ENCODE peak calls at places on chromosomes 7 and 10, in eight cellular contexts. One of them, this sample, is unnamed.

GRCh38 chr7:87833130-87833529 is 43.0 kb downstream of the SLC25A40 start:
- DNase-seq in endothelial cell of umbilical vein: no peak
- DNase-seq in endothelial cell: no peak
- DNase-seq in tibial artery: no peak
- DNase-seq in AG10803: no peak
- DNase-seq in neural crest cell: no peak
- DNase-seq in mammary epithelial cell: no peak
- DNase-seq in AG04450: no peak
- DNase-seq in this sample: no peak

GRCh38 chr10:29157321-29157720 is 131.5 kb upstream of the LYZL1 start:
- DNase-seq in AG10803: peak; percentile 65
- DNase-seq in mammary epithelial cell: no peak
- DNase-seq in tibial artery: no peak
- DNase-seq in neural crest cell: no peak
- DNase-seq in endothelial cell: no peak
- DNase-seq in AG04450: no peak
- DNase-seq in endothelial cell of umbilical vein: no peak
- DNase-seq in this sample: no peak

GRCh38 chr10:2150315-2150714 is 413.0 kb upstream of the ADARB2 start:
- DNase-seq in tibial artery: no peak
- DNase-seq in AG04450: no peak
- DNase-seq in neural crest cell: no peak
- DNase-seq in endothelial cell: no peak
- DNase-seq in endothelial cell of umbilical vein: no peak
- DNase-seq in mammary epithelial cell: no peak
- DNase-seq in AG10803: no peak
- DNase-seq in this sample: no peak

GRCh38 chr7:116732788-116733709 is 61.1 kb downstream of the MET start:
- DNase-seq in AG04450: no peak
- DNase-seq in mammary epithelial cell: no peak
- DNase-seq in tibial artery: no peak
- DNase-seq in AG10803: no peak
- DNase-seq in endothelial cell of umbilical vein: no peak
- DNase-seq in neural crest cell: no peak
- DNase-seq in endothelial cell: no peak
- DNase-seq in this sample: no peak

GRCh38 chr7:132398253-132398913 is 177.9 kb downstream of the PLXNA4 start:
- DNase-seq in tibial artery: no peak
- DNase-seq in AG04450: no peak
- DNase-seq in neural crest cell: no peak
- DNase-seq in AG10803: no peak
- DNase-seq in mammary epithelial cell: no peak
- DNase-seq in endothelial cell of umbilical vein: no peak
- DNase-seq in endothelial cell: no peak
- DNase-seq in this sample: no peak

GRCh38 chr7:88183051-88183450 is 36.8 kb downstream of the SRI start:
- DNase-seq in endothelial cell of umbilical vein: no peak
- DNase-seq in AG10803: no peak
- DNase-seq in AG04450: no peak
- DNase-seq in endothelial cell: no peak
- DNase-seq in neural crest cell: no peak
- DNase-seq in mammary epithelial cell: no peak
- DNase-seq in tibial artery: no peak
- DNase-seq in this sample: no peak

GRCh38 chr10:11397077-11397476 is 214.4 kb downstream of the USP6NL start:
- DNase-seq in endothelial cell of umbilical vein: no peak
- DNase-seq in tibial artery: no peak
- DNase-seq in neural crest cell: no peak
- DNase-seq in AG04450: no peak
- DNase-seq in AG10803: no peak
- DNase-seq in mammary epithelial cell: no peak
- DNase-seq in endothelial cell: no peak
- DNase-seq in this sample: no peak

GRCh38 chr10:58967551-58968418 is 208.7 kb upstream of the PHYHIPL start:
- DNase-seq in AG10803: no peak
- DNase-seq in endothelial cell of umbilical vein: no peak
- DNase-seq in neural crest cell: peak; percentile 57
- DNase-seq in mammary epithelial cell: peak; percentile 19
- DNase-seq in endothelial cell: peak; percentile 29
- DNase-seq in AG04450: no peak
- DNase-seq in tibial artery: no peak
- DNase-seq in this sample: no peak

GRCh38 chr10:68049289-68050078 is 25.6 kb downstream of the HERC4 start:
- DNase-seq in endothelial cell of umbilical vein: no peak
- DNase-seq in neural crest cell: no peak
- DNase-seq in AG10803: no peak
- DNase-seq in tibial artery: no peak
- DNase-seq in AG04450: no peak
- DNase-seq in endothelial cell: no peak
- DNase-seq in mammary epithelial cell: no peak
- DNase-seq in this sample: no peak

GRCh38 chr10:91091780-91092179 is 128.7 kb upstream of the PCGF5 start:
- DNase-seq in endothelial cell: no peak
- DNase-seq in AG04450: no peak
- DNase-seq in mammary epithelial cell: no peak
- DNase-seq in neural crest cell: no peak
- DNase-seq in tibial artery: no peak
- DNase-seq in AG10803: no peak
- DNase-seq in endothelial cell of umbilical vein: no peak
- DNase-seq in this sample: no peak

GRCh38 chr10:91090761-91091529 is 129.5 kb upstream of the PCGF5 start:
- DNase-seq in endothelial cell of umbilical vein: no peak
- DNase-seq in neural crest cell: no peak
- DNase-seq in mammary epithelial cell: no peak
- DNase-seq in AG04450: no peak
- DNase-seq in tibial artery: no peak
- DNase-seq in endothelial cell: no peak
- DNase-seq in AG10803: peak; percentile 37
- DNase-seq in this sample: no peak

GRCh38 chr10:91088300-91089140 is 131.9 kb upstream of the PCGF5 start:
- DNase-seq in AG04450: no peak
- DNase-seq in endothelial cell of umbilical vein: peak; percentile 8
- DNase-seq in endothelial cell: no peak
- DNase-seq in neural crest cell: no peak
- DNase-seq in mammary epithelial cell: peak; percentile 4
- DNase-seq in tibial artery: no peak
- DNase-seq in AG10803: peak; percentile 27
- DNase-seq in this sample: no peak
- TF ChIP-seq CTCF in AG04450: peak; percentile 13
- TF ChIP-seq CTCF in endothelial cell of umbilical vein: no peak
- TF ChIP-seq CTCF in endothelial cell: no peak
- TF ChIP-seq CTCF in neural crest cell: no peak
- TF ChIP-seq CTCF in mammary epithelial cell: no peak
- TF ChIP-seq CTCF in tibial artery: no peak
- TF ChIP-seq CTCF in AG10803: peak; percentile 27
- TF ChIP-seq CTCF in this sample: peak; percentile 14

GRCh38 chr10:95056744-95057363 is 12.4 kb downstream of the CYP2C8 start:
- DNase-seq in neural crest cell: no peak
- DNase-seq in endothelial cell: no peak
- DNase-seq in AG10803: no peak
- DNase-seq in endothelial cell of umbilical vein: no peak
- DNase-seq in tibial artery: no peak
- DNase-seq in mammary epithelial cell: no peak
- DNase-seq in AG04450: no peak
- DNase-seq in this sample: no peak
- TF ChIP-seq CTCF in neural crest cell: no peak
- TF ChIP-seq CTCF in endothelial cell: no peak
- TF ChIP-seq CTCF in AG10803: no peak
- TF ChIP-seq CTCF in endothelial cell of umbilical vein: no peak
- TF ChIP-seq CTCF in tibial artery: no peak
- TF ChIP-seq CTCF in mammary epithelial cell: no peak
- TF ChIP-seq CTCF in AG04450: no peak
- TF ChIP-seq CTCF in this sample: no peak

GRCh38 chr7:30790391-30790790 is 19.2 kb downstream of the MINDY4 start:
- DNase-seq in neural crest cell: no peak
- DNase-seq in endothelial cell: no peak
- DNase-seq in AG10803: peak; percentile 38
- DNase-seq in tibial artery: no peak
- DNase-seq in endothelial cell of umbilical vein: no peak
- DNase-seq in mammary epithelial cell: no peak
- DNase-seq in AG04450: no peak
- DNase-seq in this sample: no peak

GRCh38 chr7:30787476-30787875 is 16.3 kb downstream of the MINDY4 start:
- DNase-seq in neural crest cell: no peak
- DNase-seq in AG10803: no peak
- DNase-seq in endothelial cell of umbilical vein: no peak
- DNase-seq in AG04450: no peak
- DNase-seq in mammary epithelial cell: no peak
- DNase-seq in endothelial cell: no peak
- DNase-seq in tibial artery: no peak
- DNase-seq in this sample: no peak

GRCh38 chr7:30789334-30789711 is 18.1 kb downstream of the MINDY4 start:
- DNase-seq in endothelial cell: no peak
- DNase-seq in AG04450: no peak
- DNase-seq in neural crest cell: no peak
- DNase-seq in tibial artery: peak; percentile 81
- DNase-seq in endothelial cell of umbilical vein: peak; percentile 69
- DNase-seq in mammary epithelial cell: peak; percentile 85
- DNase-seq in AG10803: peak; percentile 87
- DNase-seq in this sample: no peak

GRCh38 chr7:30788640-30789333 is 17.6 kb downstream of the MINDY4 start:
- DNase-seq in AG10803: no peak
- DNase-seq in tibial artery: no peak
- DNase-seq in AG04450: no peak
- DNase-seq in mammary epithelial cell: no peak
- DNase-seq in endothelial cell: no peak
- DNase-seq in endothelial cell of umbilical vein: no peak
- DNase-seq in neural crest cell: no peak
- DNase-seq in this sample: no peak

GRCh38 chr7:30791126-30791525 is 19.9 kb downstream of the MINDY4 start:
- DNase-seq in endothelial cell of umbilical vein: no peak
- DNase-seq in neural crest cell: no peak
- DNase-seq in AG10803: no peak
- DNase-seq in endothelial cell: peak; percentile 22
- DNase-seq in mammary epithelial cell: no peak
- DNase-seq in tibial artery: no peak
- DNase-seq in AG04450: no peak
- DNase-seq in this sample: no peak
- TF ChIP-seq CTCF in endothelial cell of umbilical vein: no peak
- TF ChIP-seq CTCF in neural crest cell: no peak
- TF ChIP-seq CTCF in AG10803: no peak
- TF ChIP-seq CTCF in endothelial cell: no peak
- TF ChIP-seq CTCF in mammary epithelial cell: no peak
- TF ChIP-seq CTCF in tibial artery: no peak
- TF ChIP-seq CTCF in AG04450: no peak
- TF ChIP-seq CTCF in this sample: no peak

DNA sequence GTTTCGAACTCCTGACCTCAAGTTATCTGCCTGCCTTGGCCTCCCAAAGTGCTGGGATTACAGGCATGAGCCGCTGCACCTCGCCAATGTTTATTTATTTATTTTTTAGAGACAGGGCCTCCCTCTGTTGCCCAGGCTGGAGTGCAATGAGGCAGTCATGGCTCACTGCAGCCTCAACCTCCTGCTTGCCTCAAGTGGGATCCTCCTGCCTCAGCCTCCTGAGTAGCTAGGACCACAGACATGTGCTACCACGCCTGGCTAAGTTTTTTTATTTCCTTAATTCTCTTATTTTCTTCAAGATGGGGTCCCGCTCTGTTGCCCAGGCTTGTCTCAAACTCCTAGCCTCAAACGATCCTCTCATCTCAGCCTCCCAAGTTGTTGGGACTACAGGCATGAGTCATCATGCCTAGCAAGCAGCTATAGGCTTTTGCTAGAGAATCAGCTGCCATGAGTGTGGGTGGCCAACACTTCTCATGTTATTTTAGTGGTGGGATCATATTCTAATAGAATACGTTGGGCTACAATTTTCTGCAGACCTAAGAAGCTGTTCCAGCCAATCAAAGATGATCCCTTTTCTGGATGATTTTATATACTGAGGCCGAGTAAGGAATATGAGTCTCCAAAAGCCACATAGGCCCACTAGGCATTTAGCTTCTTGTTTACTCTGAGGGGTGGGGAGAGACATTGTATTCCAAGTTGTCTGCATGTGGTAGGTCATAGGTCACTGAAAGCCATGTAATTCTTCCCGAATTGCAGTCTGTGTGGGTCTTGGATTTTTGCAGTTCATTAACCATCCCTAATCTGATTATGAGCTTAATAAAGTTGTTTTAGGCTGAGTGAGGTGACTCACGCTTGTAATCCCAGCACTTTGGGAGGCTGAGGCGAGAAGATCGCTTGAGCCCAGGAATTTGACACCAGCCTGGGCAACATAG is 7.6 kb upstream of the TMEM248 start:
- DNase-seq in AG04450: no peak
- DNase-seq in tibial artery: no peak
- DNase-seq in endothelial cell of umbilical vein: no peak
- DNase-seq in endothelial cell: no peak
- DNase-seq in AG10803: no peak
- DNase-seq in mammary epithelial cell: no peak
- DNase-seq in neural crest cell: no peak
- DNase-seq in this sample: no peak
- TF ChIP-seq CTCF in AG04450: no peak
- TF ChIP-seq CTCF in tibial artery: no peak
- TF ChIP-seq CTCF in endothelial cell of umbilical vein: no peak
- TF ChIP-seq CTCF in endothelial cell: no peak
- TF ChIP-seq CTCF in AG10803: no peak
- TF ChIP-seq CTCF in mammary epithelial cell: no peak
- TF ChIP-seq CTCF in neural crest cell: no peak
- TF ChIP-seq CTCF in this sample: no peak

This sample was measured in natural killer cell.